ENCODE peak calls at places on chromosomes 7 and 10, in four cellular contexts. H, B, S and P are unnamed samples.

GRCh38 chr10:7258948-7259523 is 151.8 kb downstream of the SFMBT2 start:
- DNase-seq in S (no peak), B (no peak), H (no peak), P (no peak)

GRCh38 chr10:84214612-84215235 is 10.6 kb downstream of the LRIT2 start:
- DNase-seq in B (peak; percentile 10), H (peak; percentile 57), S (no peak), P (peak; percentile 75)

GRCh38 chr7:121797283-121798037 is 75.5 kb upstream of the PTPRZ1 start:
- DNase-seq in B (no peak), S (no peak), H (no peak), P (no peak)

GRCh38 chr7:27209933-27210440 is 10.1 kb upstream of the HOXA13 start:
- DNase-seq in H (no peak), B (no peak), S (no peak), P (no peak)

GRCh38 chr10:131387018-131387529 is 75.6 kb upstream of the TCERG1L start:
- DNase-seq in B (no peak), S (no peak), H (no peak), P (no peak)

GRCh38 chr7:4479367-4480039 is 202.6 kb upstream of the FOXK1 start:
- DNase-seq in B (peak; percentile 73), S (no peak), H (peak; percentile 41), P (peak; percentile 64)

GRCh38 chr10:86497621-86498020 is 24.0 kb downstream of the WAPL start:
- DNase-seq in H (no peak), B (no peak), S (no peak), P (no peak)

GRCh38 chr10:13718820-13719219 is 132.1 kb downstream of the PRPF18 start:
- DNase-seq in S (no peak), B (no peak), H (no peak), P (no peak)

GRCh38 chr7:27151945-27152815 is at the start of gene HOXA3:
- DNase-seq in B (no peak), S (no peak), H (no peak), P (no peak)

GRCh38 chr7:20474244-20474643 is 141.2 kb upstream of the ABCB5 start:
- DNase-seq in H (no peak), S (no peak), B (no peak), P (no peak)

GRCh38 chr10:80411267-80411668 is 2.9 kb downstream of the PRXL2A start:
- DNase-seq in S (no peak), H (no peak), B (no peak), P (no peak)

GRCh38 chr7:139620676-139621344 is 97.3 kb downstream of the CLEC2L start:
- DNase-seq in B (peak; percentile 26), S (no peak), H (no peak), P (peak; percentile 77)

GRCh38 chr7:105934577-105935185 is 28.4 kb upstream of the CDHR3 start:
- DNase-seq in B (peak; percentile 7), S (no peak), H (peak; percentile 38), P (no peak)

GRCh38 chr7:45623740-45624391 is 49.7 kb downstream of the ADCY1 start:
- DNase-seq in B (no peak), H (no peak), S (no peak), P (no peak)

GRCh38 chr7:157434231-157434630 is 97.4 kb downstream of the DNAJB6 start:
- DNase-seq in H (no peak), B (no peak), S (no peak), P (no peak)

GRCh38 chr10:34183397-34183796 is 631.7 kb downstream of the PARD3 start:
- DNase-seq in B (no peak), H (no peak), S (no peak), P (no peak)

GRCh38 chr7:7613210-7613609 is 27.3 kb upstream of the UMAD1 start:
- DNase-seq in S (no peak), B (no peak), H (no peak), P (no peak)

GRCh38 chr10:26215923-26216576 is 524 bp upstream of the GAD2 start:
- DNase-seq in B (no peak), H (no peak), S (no peak), P (no peak)

GRCh38 chr10:83680470-83680891 is 458.8 kb upstream of the GHITM start:
- DNase-seq in S (peak; percentile 95), H (no peak), B (no peak), P (no peak)

GRCh38 chr10:132909491-132910071 is 32.8 kb downstream of the CFAP46 start:
- DNase-seq in S (no peak), H (no peak), B (no peak), P (no peak)

GRCh38 chr7:131325179-131325840 is 2.4 kb upstream of the MKLN1 start:
- DNase-seq in S (no peak), B (no peak), H (no peak), P (no peak)

DNA sequence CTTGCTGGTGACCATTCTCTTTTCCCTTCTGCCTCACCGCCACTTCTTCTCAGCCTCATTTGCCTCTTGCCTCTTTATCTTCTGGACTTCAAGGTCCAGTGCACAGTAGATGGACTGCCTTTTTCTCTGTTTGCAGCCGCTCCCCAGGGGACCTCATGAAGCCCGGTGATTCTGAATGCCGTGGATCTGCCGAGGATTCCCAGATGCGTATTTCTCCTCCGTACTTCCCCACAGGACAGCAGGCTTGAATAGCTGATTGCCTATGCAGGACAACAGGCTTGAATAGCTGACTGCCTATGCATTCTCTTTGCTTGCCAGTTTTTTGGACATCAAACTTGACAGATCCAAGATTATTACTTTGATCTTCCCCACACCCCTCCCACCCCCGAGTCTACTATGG is 38.9 kb upstream of the TMEM236 start:
- DNase-seq in B (no peak), S (no peak), H (no peak), P (no peak)
- TF ChIP-seq EGR1 in B (no peak), S (no peak), H (no peak), P (no peak)

DNA sequence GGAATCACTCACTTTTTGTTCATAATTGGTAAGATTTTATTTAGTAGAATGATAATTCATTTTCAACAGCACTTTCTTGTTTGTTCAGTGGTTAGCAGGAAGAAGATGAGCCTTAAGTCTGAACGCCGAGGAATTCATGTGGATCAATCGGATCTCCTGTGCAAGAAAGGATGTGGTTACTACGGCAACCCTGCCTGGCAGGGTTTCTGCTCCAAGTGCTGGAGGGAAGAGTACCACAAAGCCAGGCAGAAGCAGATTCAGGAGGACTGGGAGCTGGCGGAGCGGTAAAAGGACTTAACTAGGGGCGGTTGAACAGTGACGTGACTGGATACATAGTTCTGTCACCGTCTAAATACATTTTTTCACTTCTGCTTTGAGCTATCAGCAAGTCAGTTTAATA is 31.3 kb downstream of the RABGEF1 start:
- DNase-seq in S (no peak), H (no peak), B (no peak), P (no peak)
- H3K4me2 ChIP-seq in S (no peak overlapping the region), H (no peak overlapping the region), B (no peak overlapping the region), P (no peak overlapping the region)

DNA sequence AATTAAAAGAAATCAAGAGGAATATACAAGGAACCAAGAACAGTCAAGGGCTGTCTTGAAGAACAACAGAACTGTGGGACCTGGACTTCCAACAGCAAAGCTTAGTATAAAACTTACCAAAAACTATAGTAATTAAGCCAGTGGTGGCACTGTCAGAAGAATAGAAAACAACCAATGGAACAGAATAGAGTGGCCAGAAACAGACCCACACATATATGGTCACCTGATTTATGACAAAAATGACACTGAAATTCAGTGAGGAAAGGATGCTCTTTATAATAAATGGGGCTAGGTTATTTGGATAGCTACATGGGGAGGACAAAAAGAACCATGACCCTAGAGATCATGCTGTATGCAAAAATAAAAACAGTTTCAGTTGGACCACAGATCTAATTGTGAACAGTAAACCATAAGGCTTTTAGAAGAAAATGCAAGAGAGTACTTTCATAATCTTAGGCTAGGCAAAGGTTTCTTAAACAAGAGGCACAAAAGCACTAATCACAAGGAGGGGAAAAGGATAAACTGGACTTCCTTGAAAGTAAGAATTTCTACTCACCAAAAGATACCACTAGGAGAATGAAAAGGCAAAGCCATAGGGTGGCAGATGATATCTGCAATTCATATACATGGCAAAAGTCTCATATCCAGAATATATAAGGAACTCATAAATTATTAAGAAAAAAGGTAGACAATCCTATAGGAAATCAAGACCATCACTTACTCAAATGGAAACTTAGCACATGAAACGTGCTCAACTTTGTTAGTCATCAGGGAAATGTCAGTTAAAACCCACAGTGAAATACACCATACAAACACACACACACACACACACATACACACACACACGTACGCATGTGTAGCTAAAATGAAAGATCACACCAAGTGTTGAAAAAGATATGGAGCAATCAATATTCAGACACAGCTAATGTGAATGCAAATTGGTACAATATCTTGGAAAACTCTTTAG is 20.8 kb downstream of the HYCC1 start:
- DNase-seq in B (no peak), H (no peak), S (peak; percentile 65), P (no peak)
- TF ChIP-seq EGR1 in B (no peak), H (no peak), S (no peak), P (no peak)

DNA sequence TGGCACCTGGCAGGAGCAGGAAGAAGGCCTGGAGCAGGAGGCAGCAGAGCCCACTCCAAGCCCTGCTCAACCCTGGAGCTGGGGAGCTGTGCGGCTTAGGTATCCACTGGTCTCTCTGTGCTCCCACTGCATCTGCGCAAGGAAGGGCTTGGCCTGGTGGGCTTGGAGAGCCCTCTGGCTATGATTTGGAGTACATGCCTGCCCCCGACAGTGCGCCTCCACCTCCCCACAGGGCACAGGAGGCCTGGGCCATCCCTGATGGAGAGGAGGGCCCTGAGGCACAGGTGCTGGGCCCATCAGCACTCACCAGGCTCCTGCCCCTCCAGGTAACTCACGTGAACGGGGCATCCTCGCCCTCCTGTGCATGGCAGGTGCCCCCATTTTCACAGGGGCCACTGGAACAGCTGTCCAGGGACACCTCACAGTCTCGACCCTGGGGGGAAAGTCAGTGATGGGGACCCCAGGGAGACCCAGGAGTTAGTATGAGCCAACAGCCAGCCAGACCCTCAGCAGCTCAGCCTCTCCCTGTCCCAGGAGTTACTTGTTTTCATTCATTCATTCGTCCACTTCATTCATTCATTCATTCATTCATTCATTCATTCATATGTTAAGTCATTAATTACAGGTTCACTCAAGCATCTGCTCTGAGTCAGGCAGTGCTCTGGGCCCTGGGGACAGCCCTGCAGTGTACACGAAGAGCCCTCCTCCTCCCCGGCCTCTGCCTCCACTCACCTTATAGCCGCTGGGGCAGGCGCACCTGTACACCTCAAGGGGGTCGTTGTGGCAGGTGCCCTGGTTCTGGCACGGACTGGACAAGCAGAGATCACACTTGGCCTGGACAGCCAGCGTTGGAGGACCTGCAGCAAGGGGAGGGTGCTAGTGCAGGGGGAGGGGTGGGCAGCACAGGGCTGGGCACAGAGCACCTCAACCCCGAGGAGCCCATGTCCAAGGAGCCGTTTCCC is 167.2 kb downstream of the SLIT1 start:
- DNase-seq in S (no peak), B (no peak), H (no peak), P (no peak)
- H3K4me2 ChIP-seq in S (no peak overlapping the region), B (no peak overlapping the region), H (no peak overlapping the region), P (no peak overlapping the region)